ENCODE peak calls at places on chromosomes 3 and 15, in four cellular contexts. D, I, Z and B are unnamed samples.

GRCh38 chr3:72008226-72008996 is 223.5 kb upstream of the PROK2 start:
- DNase-seq in I (no peak), D (no peak), Z (no peak), B (peak; percentile 89)

GRCh38 chr15:68209735-68210408 is 4.7 kb upstream of the CALML4 start:
- DNase-seq in I (no peak), D (no peak), Z (peak; percentile 59), B (no peak)

GRCh38 chr3:42696356-42697301 is 6.0 kb downstream of the HHATL start:
- DNase-seq in Z (no peak), D (no peak), I (no peak), B (no peak)

GRCh38 chr3:126994661-126995161 is 11.8 kb downstream of the PLXNA1 start:
- DNase-seq in Z (no peak), I (no peak), D (peak; percentile 61), B (no peak)

GRCh38 chr15:68258684-68259083 is 18.9 kb upstream of the FEM1B start:
- DNase-seq in D (peak; percentile 44), Z (no peak), I (no peak), B (no peak)

GRCh38 chr3:64167868-64168267 is 57.4 kb downstream of the PRICKLE2 start:
- DNase-seq in I (no peak), Z (no peak), D (no peak), B (no peak)

GRCh38 chr3:78660958-78661357 is 1106.8 kb downstream of the ROBO1 start:
- DNase-seq in Z (no peak), I (no peak), D (no peak), B (no peak)

GRCh38 chr3:131402391-131403039 is 20.9 kb downstream of the NUDT16 start:
- DNase-seq in I (no peak), D (no peak), Z (no peak), B (no peak)

GRCh38 chr15:69200773-69201745 is 40.6 kb downstream of the GLCE start:
- DNase-seq in Z (no peak), D (no peak), I (no peak), B (no peak)

GRCh38 chr3:13821156-13821555 is 58.7 kb downstream of the WNT7A start:
- DNase-seq in Z (no peak), I (no peak), D (no peak), B (no peak)

GRCh38 chr3:15499536-15499935 is 22.0 kb downstream of the COLQ start:
- DNase-seq in D (no peak), Z (no peak), I (no peak), B (no peak)

GRCh38 chr3:156407617-156408225 is 147.2 kb downstream of the SSR3 start:
- DNase-seq in D (no peak), Z (no peak), I (no peak), B (no peak)

GRCh38 chr3:48820626-48821324 is 26.9 kb downstream of the PRKAR2A start:
- DNase-seq in I (no peak), D (no peak), Z (no peak), B (no peak)

GRCh38 chr3:66957357-66957756 is 40.8 kb upstream of the KBTBD8 start:
- DNase-seq in I (no peak), D (no peak), Z (no peak), B (no peak)

GRCh38 chr3:157526036-157526435 is 22.8 kb upstream of the VEPH1 start:
- DNase-seq in D (no peak), I (no peak), Z (no peak), B (no peak)

GRCh38 chr3:44179251-44179650 is 62.4 kb upstream of the TOPAZ1 start:
- DNase-seq in I (no peak), D (no peak), Z (no peak), B (no peak)

GRCh38 chr3:139265131-139266016 is 78.4 kb upstream of the MRPS22 start:
- DNase-seq in I (no peak), Z (no peak), D (no peak), B (no peak)

GRCh38 chr3:8506611-8507061 is 5.0 kb downstream of the LMCD1 start:
- DNase-seq in Z (no peak), I (peak; percentile 35), D (no peak), B (no peak)

GRCh38 chr3:191246628-191247027 is 47.6 kb downstream of the OSTN start:
- DNase-seq in Z (no peak), I (no peak), D (no peak), B (no peak)

GRCh38 chr3:86990734-86991481 is at the start of gene VGLL3:
- DNase-seq in D (peak; percentile 77), Z (no peak), I (no peak), B (no peak)

GRCh38 chr15:80822666-80823065 is 43.5 kb downstream of the CEMIP start:
- DNase-seq in D (no peak), I (no peak), Z (no peak), B (no peak)

GRCh38 chr3:133461291-133461690 is 61.4 kb downstream of the BFSP2 start:
- DNase-seq in D (no peak), I (no peak), Z (no peak), B (no peak)

GRCh38 chr15:74133071-74133702 is 2.8 kb downstream of the ISLR2 start:
- DNase-seq in I (no peak), D (no peak), Z (peak; percentile 38), B (no peak)

GRCh38 chr3:181719298-181719859 is 7.7 kb downstream of the SOX2 start:
- DNase-seq in D (no peak), I (no peak), Z (no peak), B (no peak)

GRCh38 chr3:79264892-79265291 is 502.9 kb downstream of the ROBO1 start:
- DNase-seq in I (no peak), Z (no peak), D (no peak), B (no peak)

GRCh38 chr3:153666911-153667310 is 454.3 kb upstream of the ARHGEF26 start:
- DNase-seq in D (no peak), Z (no peak), I (peak; percentile 74), B (no peak)

GRCh38 chr3:41158947-41159346 is 40.4 kb upstream of the CTNNB1 start:
- DNase-seq in I (no peak), Z (no peak), D (no peak), B (no peak)

GRCh38 chr3:71581451-71581980 is 2.0 kb downstream of the FOXP1 start:
- DNase-seq in Z (peak; percentile 74), I (no peak), D (peak; percentile 29), B (peak; percentile 43)

GRCh38 chr15:53791616-53792015 is 32.2 kb upstream of the WDR72 start:
- DNase-seq in Z (no peak), D (no peak), I (no peak), B (no peak)

GRCh38 chr3:135368316-135368715 is 573.3 kb downstream of the EPHB1 start:
- DNase-seq in D (no peak), I (no peak), Z (no peak), B (no peak)

GRCh38 chr15:71687902-71688508 is 122.3 kb upstream of the NR2E3 start:
- DNase-seq in D (no peak), I (no peak), Z (no peak), B (no peak)

GRCh38 chr3:67015702-67016500 is 17.8 kb downstream of the KBTBD8 start:
- DNase-seq in I (no peak), Z (peak; percentile 8), D (no peak), B (no peak)

GRCh38 chr3:35829499-35829898 is 190.2 kb downstream of the ARPP21 start:
- DNase-seq in Z (no peak), D (no peak), I (no peak), B (no peak)

GRCh38 chr3:138078901-138079344 is 36.5 kb downstream of the DZIP1L start:
- DNase-seq in Z (no peak), D (no peak), I (no peak), B (peak; percentile 67)

GRCh38 chr15:89822951-89823701 is 8.5 kb upstream of the ANPEP start:
- DNase-seq in I (no peak), D (no peak), Z (no peak), B (peak; percentile 86)

GRCh38 chr3:129052675-129053074 is 7.9 kb upstream of the GP9 start:
- DNase-seq in I (no peak), Z (no peak), D (no peak), B (no peak)

GRCh38 chr3:185175370-185175987 is 22.6 kb upstream of the C3orf70 start:
- DNase-seq in D (peak; percentile 21), Z (peak; percentile 35), I (no peak), B (no peak)

GRCh38 chr3:55746808-55747413 is 259.8 kb upstream of the WNT5A start:
- DNase-seq in D (no peak), I (no peak), Z (no peak), B (no peak)
- TF ChIP-seq CTCF in D (peak; percentile 38), I (peak; percentile 49), Z (peak; percentile 14), B (peak; percentile 28)

GRCh38 chr3:168952551-168952950 is 711.0 kb downstream of the MECOM start:
- DNase-seq in I (no peak), Z (no peak), D (no peak), B (no peak)
- TF ChIP-seq CTCF in I (peak; percentile 19), Z (no peak), D (no peak), B (no peak)

GRCh38 chr3:65573548-65574116 is 465.1 kb downstream of the MAGI1 start:
- DNase-seq in D (no peak), Z (no peak), I (no peak), B (no peak)

GRCh38 chr3:65572175-65572777 is 466.4 kb downstream of the MAGI1 start:
- DNase-seq in D (no peak), Z (no peak), I (no peak), B (no peak)

GRCh38 chr3:65569129-65569528 is 469.6 kb downstream of the MAGI1 start:
- DNase-seq in I (no peak), Z (no peak), D (no peak), B (no peak)

GRCh38 chr3:65568497-65568896 is 470.2 kb downstream of the MAGI1 start:
- DNase-seq in D (no peak), Z (no peak), I (peak; percentile 50), B (no peak)

GRCh38 chr3:65569845-65570405 is 468.8 kb downstream of the MAGI1 start:
- DNase-seq in Z (no peak), I (no peak), D (no peak), B (no peak)
- TF ChIP-seq CTCF in Z (no peak), I (peak; percentile 5), D (no peak), B (no peak)

DNA sequence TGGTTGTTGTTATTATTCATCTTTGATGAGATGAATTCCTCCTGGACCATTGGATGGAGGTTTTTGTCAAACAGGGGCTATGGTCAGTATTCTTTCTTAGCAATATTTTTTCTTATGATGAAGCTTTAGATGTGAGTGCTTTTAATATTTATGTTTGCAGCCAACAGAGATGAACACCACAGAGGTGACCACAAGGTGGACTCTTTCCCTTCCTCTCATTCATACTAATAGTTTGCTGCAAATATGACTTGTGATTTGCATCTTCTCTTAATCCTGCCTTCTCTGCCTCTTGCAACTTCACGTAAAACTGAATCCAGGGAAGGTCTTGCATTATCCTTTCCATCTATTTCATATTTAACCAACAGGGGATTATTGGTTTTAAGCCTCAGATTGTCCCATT is 473.1 kb upstream of the UBE2E2 start:
- DNase-seq in Z (no peak), D (no peak), I (peak; percentile 15), B (no peak)
- TF ChIP-seq CTCF in Z (no peak), D (no peak), I (peak; percentile 71), B (no peak)

GRCh38 chr15:65413760-65414144 is 9.0 kb downstream of the IGDCC4 start:
- DNase-seq in I (no peak), Z (no peak), D (no peak), B (no peak)
- TF ChIP-seq CTCF in I (no peak), Z (no peak), D (no peak), B (no peak)

GRCh38 chr15:77907824-77908751 is 169.4 kb downstream of the TBC1D2B start:
- DNase-seq in Z (peak; percentile 32), I (no peak), D (no peak), B (no peak)
- TF ChIP-seq CTCF in Z (no peak), I (peak; percentile 66), D (no peak), B (peak; percentile 26)